ENCODE peak calls at places on chromosomes 2 and 18, in six cellular contexts. Q, H, C, X, F and D are unnamed samples.

GRCh38 chr2:33531345-33532059 is 55.1 kb downstream of the RASGRP3 start:
- DNase-seq in Q (peak), H (peak), F (no peak), C (no peak), X (peak), D (peak)

GRCh38 chr2:168120730-168121129 is 126.7 kb downstream of the STK39 start:
- DNase-seq in X (no peak), F (no peak), H (no peak), C (no peak), Q (peak), D (no peak)

GRCh38 chr2:206435738-206436137 is 7.6 kb upstream of the ADAM23 start:
- DNase-seq in Q (no peak), H (no peak), F (no peak), X (no peak), C (peak), D (no peak)

GRCh38 chr2:27143285-27143684 is 4.1 kb upstream of the PRR30 start:
- DNase-seq in X (no peak), F (no peak), C (no peak), Q (no peak), H (no peak), D (no peak)

GRCh38 chr2:38148501-38148900 is 72.5 kb upstream of the CYP1B1 start:
- DNase-seq in C (no peak), F (no peak), H (no peak), X (peak), Q (peak), D (peak)

GRCh38 chr18:57794951-57795728 is 8.0 kb downstream of the ATP8B1 start:
- DNase-seq in C (peak), F (no peak), H (no peak), X (no peak), Q (no peak), D (no peak)

GRCh38 chr2:239926587-239927234 is 98.4 kb downstream of the NDUFA10 start:
- DNase-seq in H (peak), X (no peak), C (no peak), F (no peak), Q (peak), D (peak)

GRCh38 chr18:73564073-73564472 is 583.6 kb downstream of the FBXO15 start:
- DNase-seq in H (peak), Q (peak), X (peak), C (peak), F (no peak), D (no peak)

GRCh38 chr2:127429844-127430425 is 11.7 kb downstream of the PROC start:
- DNase-seq in F (no peak), X (no peak), H (no peak), C (no peak), Q (no peak), D (no peak)

GRCh38 chr2:204673877-204674276 is 128.6 kb downstream of the PARD3B start:
- DNase-seq in Q (peak), F (no peak), C (peak), X (peak), H (peak), D (peak)

GRCh38 chr2:217085543-217085942 is 225.7 kb upstream of the TNP1 start:
- DNase-seq in Q (no peak), H (no peak), F (no peak), C (no peak), X (peak), D (peak)

GRCh38 chr2:46643493-46643892 is 164.1 kb downstream of the TMEM247 start:
- DNase-seq in Q (no peak), H (no peak), C (no peak), X (no peak), F (no peak), D (no peak)

GRCh38 chr2:224111576-224111975 is 72.5 kb upstream of the SERPINE2 start:
- DNase-seq in H (no peak), X (peak), F (no peak), Q (peak), C (no peak), D (peak)

GRCh38 chr2:109378682-109379081 is 235.1 kb downstream of the SEPTIN10 start:
- DNase-seq in F (no peak), Q (no peak), C (no peak), X (no peak), H (no peak), D (no peak)

GRCh38 chr2:86360781-86361180 is 23.4 kb upstream of the REEP1 start:
- DNase-seq in H (no peak), Q (no peak), C (no peak), F (no peak), X (no peak), D (no peak)

GRCh38 chr2:197786010-197786877 is 1.1 kb upstream of the BOLL start:
- DNase-seq in F (peak), Q (peak), X (no peak), H (no peak), C (peak), D (peak)

GRCh38 chr2:202965810-202966454 is 48.7 kb upstream of the NBEAL1 start:
- DNase-seq in F (no peak), Q (peak), C (peak), X (peak), H (peak), D (peak)

GRCh38 chr18:9696112-9696511 is 12.0 kb upstream of the RAB31 start:
- DNase-seq in X (peak), H (no peak), C (no peak), F (no peak), Q (no peak), D (no peak)

GRCh38 chr2:180191352-180192124 is 184.4 kb upstream of the CWC22 start:
- DNase-seq in C (no peak), H (no peak), F (no peak), X (peak), Q (peak), D (no peak)

GRCh38 chr18:42047721-42048120 is 92.7 kb downstream of the PIK3C3 start:
- DNase-seq in H (peak), X (peak), F (no peak), Q (peak), C (no peak), D (peak)

GRCh38 chr2:169001116-169001815 is 29.9 kb downstream of the ABCB11 start:
- DNase-seq in Q (peak), H (peak), F (no peak), X (no peak), C (peak), D (no peak)

GRCh38 chr2:61949458-61950107 is 44.1 kb downstream of the COMMD1 start:
- DNase-seq in H (peak), X (no peak), C (peak), Q (no peak), F (no peak), D (no peak)

GRCh38 chr2:47033102-47033880 is 117.7 kb upstream of the MCFD2 start:
- DNase-seq in Q (peak), X (peak), C (peak), H (peak), F (no peak), D (peak)

GRCh38 chr2:196144513-196145126 is 26.8 kb downstream of the STK17B start:
- DNase-seq in H (no peak), C (no peak), X (no peak), F (no peak), Q (no peak), D (no peak)

GRCh38 chr2:143684731-143685364 is 555.6 kb downstream of the ARHGAP15 start:
- DNase-seq in Q (no peak), H (no peak), C (no peak), F (no peak), X (no peak), D (no peak)

GRCh38 chr2:133557624-133558023 is 10.6 kb downstream of the NCKAP5 start:
- DNase-seq in Q (peak), H (no peak), X (no peak), C (no peak), F (no peak), D (no peak)

GRCh38 chr2:110881908-110882307 is 149.5 kb downstream of the ACOXL start:
- DNase-seq in Q (no peak), F (no peak), X (no peak), H (no peak), C (no peak), D (no peak)

GRCh38 chr18:22168360-22168921 is 948 bp upstream of the GATA6 start:
- DNase-seq in F (no peak), X (no peak), C (peak), H (no peak), Q (peak), D (no peak)

GRCh38 chr2:44708646-44709000 is 232.9 kb upstream of the SIX3 start:
- DNase-seq in F (no peak), C (no peak), Q (no peak), H (no peak), X (no peak), D (no peak)

GRCh38 chr18:49697757-49698595 is 115.4 kb downstream of the ACAA2 start:
- DNase-seq in C (peak), H (no peak), Q (peak), F (no peak), X (peak), D (no peak)

GRCh38 chr2:120269076-120269744 is 16.6 kb downstream of the RALB start:
- DNase-seq in H (no peak), C (peak), Q (no peak), X (no peak), F (no peak), D (no peak)

GRCh38 chr2:95149397-95149984 is 10.2 kb downstream of the ZNF514 start:
- DNase-seq in Q (no peak), F (no peak), C (no peak), X (no peak), H (no peak), D (peak)

GRCh38 chr2:98518106-98518505 is 73.4 kb downstream of the INPP4A start:
- DNase-seq in Q (no peak), F (peak), C (peak), H (no peak), X (no peak), D (peak)